ENCODE peak calls at places on chromosomes 4 and X, in six cellular contexts. O is activated B cell treated with CpG ODN at 0.5 μM for 24 hours; L is CD8-positive, alpha-beta T cell; K is endothelial cell; X is SK-N-SH; J is MCF 10A. Q is an unnamed sample.
A peak's percentile ranks its signal among the peaks of the same experiment; 100 is the strongest.

GRCh38 chrX:40086569-40087335 is 11.0 kb downstream of the BCOR start:
- DNase-seq in J (no peak), O (no peak), L (no peak), K (no peak), X (no peak), Q (no peak)

GRCh38 chr4:135508006-135508714 is 1306.6 kb upstream of the PABPC4L start:
- DNase-seq in X (no peak), J (peak; percentile 70), L (no peak), O (no peak), K (no peak), Q (peak; percentile 89)

GRCh38 chr4:170005472-170005871 is 20.7 kb downstream of the MFAP3L start:
- DNase-seq in X (no peak), L (no peak), O (no peak), K (no peak), J (no peak), Q (no peak)

GRCh38 chr4:123250843-123251242 is 145.8 kb upstream of the SPRY1 start:
- DNase-seq in X (peak; percentile 14), L (no peak), J (peak; percentile 41), K (no peak), O (no peak), Q (no peak)

GRCh38 chr4:73698217-73698616 is 42.2 kb upstream of the CXCL8 start:
- DNase-seq in O (no peak), X (no peak), L (no peak), J (peak; percentile 57), K (no peak), Q (peak; percentile 76)

GRCh38 chrX:17738002-17738713 is 865 bp downstream of the SCML1 start:
- DNase-seq in K (peak; percentile 29), L (peak; percentile 30), O (peak; percentile 32), J (peak; percentile 47), X (peak; percentile 30), Q (peak; percentile 20)

GRCh38 chr4:108072300-108072699 is 82.6 kb downstream of the HADH start:
- DNase-seq in X (no peak), L (peak; percentile 77), K (no peak), O (no peak), J (no peak), Q (no peak)

GRCh38 chr4:18568600-18568999 is 547.0 kb upstream of the LCORL start:
- DNase-seq in O (no peak), L (no peak), J (no peak), X (no peak), K (no peak), Q (peak; percentile 14)

GRCh38 chrX:115229337-115229991 is 4.4 kb downstream of the LRCH2 start:
- DNase-seq in O (no peak), K (no peak), J (peak; percentile 5), X (no peak), L (no peak), Q (no peak)

GRCh38 chr4:147339116-147339515 is 141.8 kb upstream of the EDNRA start:
- DNase-seq in X (no peak), K (no peak), L (no peak), J (no peak), O (no peak), Q (no peak)

GRCh38 chr4:15042529-15043167 is 40.4 kb downstream of the CPEB2 start:
- DNase-seq in K (no peak), X (no peak), O (no peak), L (no peak), J (no peak), Q (peak; percentile 79)

GRCh38 chr4:84159767-84160166 is 339.3 kb downstream of the NKX6-1 start:
- DNase-seq in O (no peak), J (peak; percentile 40), L (no peak), X (no peak), K (peak; percentile 43), Q (no peak)

GRCh38 chr4:113905301-113905700 is 74.1 kb downstream of the ARSJ start:
- DNase-seq in X (no peak), J (peak; percentile 15), L (no peak), O (no peak), K (no peak), Q (no peak)

DNA sequence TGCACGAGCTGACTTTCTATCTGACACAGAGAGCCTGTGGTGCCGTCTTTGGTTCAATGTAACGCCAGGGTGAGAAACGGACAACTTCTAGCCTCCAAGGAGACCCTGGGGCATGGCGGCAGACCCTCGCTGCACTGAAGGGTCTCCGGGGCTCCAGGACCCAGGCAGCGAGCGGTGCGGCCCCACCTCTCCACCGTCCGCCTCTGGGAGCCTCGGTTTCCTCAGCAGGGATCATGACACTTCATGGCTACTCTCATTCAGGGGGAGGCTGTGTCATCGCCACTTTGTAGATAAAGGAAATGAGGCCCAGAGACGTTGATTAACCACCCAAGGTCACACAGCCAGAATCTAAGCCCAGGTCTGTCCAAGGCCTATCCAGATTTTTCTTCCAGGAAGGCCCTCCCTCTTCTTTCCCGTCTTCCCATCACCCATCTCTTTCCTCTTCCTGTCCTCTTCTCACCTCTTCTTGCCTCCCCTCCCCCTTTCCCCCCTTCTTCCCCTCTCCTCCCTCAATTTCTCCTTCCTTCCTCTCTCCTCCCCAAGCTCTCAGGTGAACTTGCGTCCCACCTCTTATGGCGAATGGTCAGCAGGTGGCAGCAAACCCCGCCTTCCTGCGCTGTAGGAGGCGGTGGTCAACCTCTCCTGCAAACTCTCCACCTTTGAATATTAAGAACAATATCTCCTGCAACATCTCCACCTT is 69.3 kb upstream of the HMX1 start:
- DNase-seq in J (no peak), O (no peak), L (no peak), X (no peak), K (peak; percentile 50), Q (no peak)
- TF ChIP-seq CTCF in J (peak; percentile 18), O (no peak), L (no peak), X (peak; percentile 46), K (peak; percentile 15), Q (no peak)

DNA sequence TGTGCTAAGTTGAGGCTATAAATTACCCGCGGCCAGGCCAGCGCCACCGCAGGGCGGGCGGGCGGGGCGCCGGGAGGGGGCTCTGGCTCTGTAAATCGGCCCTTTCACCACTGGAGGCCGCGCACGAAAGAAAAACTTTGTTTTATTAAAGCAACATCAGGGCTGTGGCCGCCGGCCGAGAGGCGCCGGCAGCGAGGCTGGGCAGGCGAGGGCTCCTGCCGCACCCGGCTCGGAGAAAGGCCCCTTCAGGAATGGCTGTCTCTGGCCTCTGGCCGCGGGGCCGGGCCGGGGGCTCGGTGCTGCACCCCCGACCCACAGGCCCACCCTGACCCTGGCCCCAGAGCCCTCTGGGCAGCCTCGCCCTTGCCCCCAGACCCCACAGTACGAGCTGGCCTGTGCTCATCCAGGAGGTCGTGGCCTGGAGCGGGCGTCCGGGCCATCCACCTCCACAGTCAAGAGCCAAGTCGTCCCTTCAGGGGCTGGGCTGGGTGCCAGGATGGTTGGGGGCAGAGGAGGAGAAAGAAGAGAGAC is 29.5 kb upstream of the FGFR3 start:
- DNase-seq in K (no peak), L (no peak), O (no peak), X (peak; percentile 39), J (no peak), Q (no peak)
- TF ChIP-seq CTCF in K (no peak), L (no peak), O (no peak), X (no peak), J (no peak), Q (peak; percentile 13)

GRCh38 chr4:77473509-77473908 is 132.1 kb upstream of the CXCL13 start:
- DNase-seq in L (no peak), X (peak; percentile 15), K (peak; percentile 11), O (no peak), J (peak; percentile 51), Q (no peak)
- TF ChIP-seq CTCF in L (no peak), X (peak; percentile 51), K (peak; percentile 53), O (no peak), J (peak; percentile 58), Q (peak; percentile 58)

GRCh38 chr4:7442609-7443140 is 7.9 kb upstream of the PSAPL1 start:
- DNase-seq in K (no peak), X (no peak), L (no peak), O (no peak), J (no peak), Q (no peak)
- TF ChIP-seq CTCF in K (no peak), X (no peak), L (no peak), O (no peak), J (no peak), Q (no peak)

DNA sequence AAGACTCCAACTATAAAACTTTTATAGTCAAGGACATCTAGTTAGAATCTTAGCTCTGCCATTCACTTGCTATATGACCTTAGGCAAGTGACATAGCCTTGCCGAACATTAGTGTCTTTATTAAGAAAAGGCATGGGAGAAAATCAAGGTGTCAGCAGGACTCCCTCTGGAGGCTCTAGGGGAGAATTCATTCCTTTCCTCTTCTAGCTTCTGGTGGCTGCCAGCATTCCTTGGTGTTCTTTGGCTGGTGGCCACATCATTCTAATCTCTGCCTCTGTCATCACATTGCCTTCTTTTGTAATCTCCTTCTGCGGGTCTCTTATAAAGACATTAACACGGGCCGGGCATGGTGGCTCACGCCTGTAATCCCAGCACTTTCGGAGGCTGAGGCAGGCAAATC is 99.8 kb downstream of the PPP1R2C start:
- DNase-seq in L (no peak), O (no peak), K (no peak), J (peak; percentile 64), X (no peak), Q (peak; percentile 9)
- TF ChIP-seq CTCF in L (no peak), O (no peak), K (no peak), J (peak; percentile 21), X (no peak), Q (peak; percentile 25)

Q was measured in foreskin keratinocyte.